ENCODE peak calls at places on chromosome 4, in seven cellular contexts. J, P, F, G, B, I and Q are unnamed samples.

GRCh38 chr4:6408263-6408662 is 64.2 kb downstream of the PPP2R2C start:
- DNase-seq in I (no peak), G (no peak), J (no peak), P (no peak), B (no peak), F (no peak), Q (no peak)

GRCh38 chr4:3747582-3747906 is 18.6 kb upstream of the ADRA2C start:
- DNase-seq in B (no peak), F (no peak), P (peak), I (no peak), J (no peak), G (no peak), Q (no peak)

GRCh38 chr4:137421796-137422195 is 110.5 kb downstream of the PCDH18 start:
- DNase-seq in G (peak), F (no peak), I (no peak), J (no peak), B (peak), P (peak), Q (no peak)

GRCh38 chr4:83217721-83218522 is 66.7 kb downstream of the COQ2 start:
- DNase-seq in B (peak), F (no peak), P (no peak), I (no peak), J (no peak), G (no peak), Q (no peak)

GRCh38 chr4:141314627-141315026 is 93.9 kb downstream of the ZNF330 start:
- DNase-seq in F (no peak), J (no peak), I (no peak), G (no peak), B (no peak), P (no peak), Q (no peak)

GRCh38 chr4:85968945-85969830 is 390.7 kb downstream of the MAPK10 start:
- DNase-seq in F (no peak), G (peak), I (peak), B (peak), J (peak), P (peak), Q (no peak)

GRCh38 chr4:7014815-7015214 is 28.4 kb upstream of the TADA2B start:
- DNase-seq in P (no peak), F (no peak), B (no peak), G (no peak), J (no peak), I (no peak), Q (no peak)

GRCh38 chr4:176409627-176410026 is 89.9 kb downstream of the SPCS3 start:
- DNase-seq in F (no peak), B (peak), G (no peak), I (no peak), P (no peak), J (no peak), Q (no peak)

GRCh38 chr4:61202638-61203495 is 2.7 kb downstream of the ADGRL3 start:
- DNase-seq in P (peak), B (peak), G (no peak), F (no peak), I (peak), J (no peak), Q (no peak)

GRCh38 chr4:152990471-152991131 is 54.5 kb downstream of the FHDC1 start:
- DNase-seq in B (no peak), J (no peak), I (no peak), P (no peak), F (no peak), G (no peak), Q (no peak)

GRCh38 chr4:16026155-16026761 is 57.6 kb downstream of the PROM1 start:
- DNase-seq in B (peak), I (peak), F (no peak), J (peak), P (peak), G (peak), Q (no peak)

GRCh38 chr4:108877821-108878220 is 115.0 kb upstream of the ETNPPL start:
- DNase-seq in F (no peak), J (no peak), I (no peak), P (no peak), B (no peak), G (no peak), Q (no peak)

GRCh38 chr4:184102488-184102887 is 115.2 kb downstream of the ENPP6 start:
- DNase-seq in F (no peak), B (no peak), G (no peak), I (no peak), P (no peak), J (no peak), Q (no peak)

GRCh38 chr4:107094332-107094731 is 58.2 kb upstream of the DKK2 start:
- DNase-seq in P (peak), J (no peak), B (peak), G (no peak), F (no peak), I (peak), Q (no peak)

GRCh38 chr4:179719766-179720470 is 2277.7 kb upstream of the AGA start:
- DNase-seq in B (no peak), P (no peak), G (no peak), J (no peak), F (no peak), I (no peak), Q (no peak)